ENCODE peak calls at places on chromosomes 3 and 15, in eight cellular contexts. L is stimulated activated naive B cell treated with anti-CD40 and anti-IgM and Interleukin-4, amounts not matched to agents 10 μg/mL and 1 μg/mL and 100 μg/mL, for 72 hours; X is Right ventricle myocardium inferior; D is activated naive CD8-positive, alpha-beta T cell treated with anti-CD3 and anti-CD28 coated beads, Interleukin-2, amount 50 U/mL, for 24 hours; A is gastroesophageal sphincter; O is body of pancreas; P is stimulated activated naive CD8-positive, alpha-beta T cell treated with anti-CD3 and anti-CD28 coated beads, Interleukin-15, amount 100 ng/mL, for 72 hours; T is effector memory CD8-positive, alpha-beta T cell. K is an unnamed sample.

GRCh38 chr3:187685948-187686347 is 15.8 kb upstream of the SST start:
- ATAC-seq in O (no peak), X (no peak), T (no peak), P (no peak), D (no peak), L (no peak), A (no peak), K (no peak)

GRCh38 chr15:38084289-38084688 is 149.8 kb downstream of the TMCO5A start:
- ATAC-seq in O (no peak), X (peak; percentile 64), A (no peak), L (peak; percentile 88), T (peak; percentile 73), D (peak; percentile 94), P (peak; percentile 97), K (peak; percentile 97)

GRCh38 chr15:93020976-93021772 is 67.8 kb downstream of the RGMA start:
- ATAC-seq in O (no peak), X (no peak), L (no peak), D (peak; percentile 62), T (peak; percentile 10), P (peak; percentile 52), A (no peak), K (peak; percentile 39)

GRCh38 chr3:183698760-183699159 is 1.2 kb downstream of the YEATS2 start:
- ATAC-seq in A (no peak), X (peak; percentile 45), P (no peak), T (no peak), L (peak; percentile 55), O (no peak), D (no peak), K (peak; percentile 38)

GRCh38 chr15:95975212-95975611 is 355.3 kb upstream of the NR2F2 start:
- ATAC-seq in L (peak; percentile 46), X (no peak), P (no peak), T (no peak), A (no peak), O (no peak), D (no peak), K (no peak)

GRCh38 chr15:99211926-99212325 is 37.5 kb downstream of the TTC23 start:
- ATAC-seq in O (no peak), L (no peak), A (peak; percentile 40), D (no peak), X (peak; percentile 40), P (no peak), T (no peak), K (no peak)

GRCh38 chr15:72495007-72495406 is 20.9 kb downstream of the ARIH1 start:
- ATAC-seq in D (no peak), A (no peak), X (no peak), O (no peak), T (no peak), P (no peak), L (no peak), K (no peak)

GRCh38 chr3:36060950-36061349 is 319.4 kb upstream of the STAC start:
- ATAC-seq in D (no peak), T (no peak), L (no peak), O (no peak), X (no peak), A (no peak), P (no peak), K (no peak)

GRCh38 chr3:105187340-105187739 is 179.4 kb upstream of the ALCAM start:
- ATAC-seq in P (no peak), O (no peak), L (no peak), T (no peak), A (no peak), X (no peak), D (no peak), K (no peak)

GRCh38 chr3:24730173-24730572 is 235.5 kb upstream of the THRB start:
- ATAC-seq in L (no peak), O (no peak), P (no peak), A (no peak), X (no peak), D (no peak), T (no peak), K (no peak)

GRCh38 chr3:128726691-128727031 is 678 bp downstream of the RAB7A start:
- ATAC-seq in P (peak; percentile 31), L (peak; percentile 7), X (no peak), A (peak; percentile 23), O (peak; percentile 10), T (peak; percentile 11), D (peak; percentile 68), K (peak; percentile 74)

GRCh38 chr15:42133356-42133755 is 23.1 kb downstream of the PLA2G4F start:
- ATAC-seq in X (no peak), O (no peak), D (no peak), L (no peak), A (no peak), P (no peak), T (no peak), K (no peak)

GRCh38 chr3:39108309-39108708 is 829 bp downstream of the TTC21A start:
- ATAC-seq in D (peak; percentile 35), P (peak; percentile 83), T (peak; percentile 77), A (no peak), L (peak; percentile 85), X (no peak), O (no peak), K (peak; percentile 42)

GRCh38 chr3:64431717-64432116 is 206.5 kb upstream of the PRICKLE2 start:
- ATAC-seq in O (no peak), T (no peak), A (no peak), L (no peak), P (no peak), D (no peak), X (no peak), K (no peak)

GRCh38 chr3:182911782-182912111 is 68.6 kb downstream of the DCUN1D1 start:
- ATAC-seq in O (no peak), X (peak; percentile 52), D (no peak), A (no peak), L (no peak), P (peak; percentile 16), T (no peak), K (no peak)

GRCh38 chr3:71912839-71913495 is 128.0 kb upstream of the PROK2 start:
- ATAC-seq in T (no peak), D (no peak), O (no peak), A (no peak), P (no peak), L (no peak), X (no peak), K (no peak)

GRCh38 chr15:91689377-91689776 is 164.1 kb upstream of the SLCO3A1 start:
- ATAC-seq in O (no peak), A (no peak), P (no peak), X (no peak), D (no peak), T (no peak), L (no peak), K (no peak)

GRCh38 chr3:38165722-38166387 is 518 bp downstream of the OXSR1 start:
- ATAC-seq in D (no peak), A (peak; percentile 17), L (peak; percentile 24), X (peak; percentile 10), O (peak; percentile 10), P (peak; percentile 11), T (peak; percentile 1), K (peak; percentile 1)

GRCh38 chr15:97235285-97235985 is 725.1 kb upstream of the ARRDC4 start:
- ATAC-seq in X (no peak), O (peak; percentile 52), D (no peak), T (no peak), P (no peak), A (no peak), L (no peak), K (no peak)

GRCh38 chr3:4963669-4964589 is 15.3 kb upstream of the BHLHE40 start:
- ATAC-seq in O (no peak), L (no peak), A (no peak), D (no peak), P (no peak), X (no peak), T (no peak), K (no peak)

GRCh38 chr3:67624078-67624477 is 30.3 kb downstream of the SUCLG2 start:
- ATAC-seq in X (no peak), A (no peak), O (no peak), D (peak; percentile 68), T (no peak), P (no peak), L (peak; percentile 69), K (no peak)

GRCh38 chr15:66293085-66293418 is 316 bp upstream of the DIS3L start:
- ATAC-seq in O (peak; percentile 28), L (no peak), X (peak; percentile 32), D (no peak), A (no peak), P (no peak), T (no peak), K (no peak)

GRCh38 chr3:133589503-133589902 is 16.0 kb downstream of the CDV3 start:
- ATAC-seq in O (no peak), P (no peak), A (no peak), T (no peak), X (no peak), L (no peak), D (no peak), K (no peak)

GRCh38 chr3:25655659-25656058 is 9.0 kb downstream of the TOP2B start:
- ATAC-seq in A (no peak), D (peak; percentile 65), L (no peak), X (no peak), T (peak; percentile 77), O (no peak), P (peak; percentile 68), K (no peak)

GRCh38 chr3:187615630-187616029 is 54.6 kb downstream of the SST start:
- ATAC-seq in X (no peak), O (no peak), A (no peak), D (no peak), P (no peak), T (peak; percentile 75), L (no peak), K (no peak)

GRCh38 chr3:45612918-45613602 is 18.5 kb downstream of the LIMD1 start:
- ATAC-seq in D (no peak), X (no peak), P (peak; percentile 53), O (peak; percentile 13), A (no peak), T (no peak), L (peak; percentile 88), K (peak; percentile 43)